ENCODE peak calls at places on chromosomes 2 and 18, in nine cellular contexts. N is aorta, H is esophagus squamous epithelium, O is fibroblast of lung, M is cardiac muscle cell, F is H9, X is ovary, W is MM.1S, V is AG04450. S is an unnamed sample.

GRCh38 chr2:165294912-165295311 is 55.7 kb downstream of the SCN2A start:
- DNase-seq in N (no peak), H (no peak), O (no peak), M (no peak), F (no peak), X (no peak), W (no peak), V (no peak), S (no peak)

GRCh38 chr18:3262234-3263171 is 570 bp downstream of the MYL12B start:
- DNase-seq in N (no peak), H (no peak), O (no peak), M (peak; percentile 50), F (no peak), X (no peak), W (peak; percentile 21), V (no peak), S (no peak)

GRCh38 chr2:98383166-98383565 is 36.9 kb downstream of the CNGA3 start:
- DNase-seq in N (no peak), H (no peak), O (no peak), M (no peak), F (no peak), X (no peak), W (no peak), V (no peak), S (no peak)

GRCh38 chr2:233042549-233042948 is 10.1 kb downstream of the NEU2 start:
- DNase-seq in N (peak; percentile 61), H (no peak), O (no peak), M (no peak), F (no peak), X (no peak), W (no peak), V (no peak), S (no peak)

GRCh38 chr2:171225989-171226388 is 65.3 kb upstream of the TLK1 start:
- DNase-seq in N (no peak), H (no peak), O (no peak), M (no peak), F (no peak), X (no peak), W (no peak), V (no peak), S (no peak)

GRCh38 chr2:230847883-230848388 is 16.8 kb upstream of the ITM2C start:
- DNase-seq in N (peak; percentile 97), H (no peak), O (peak; percentile 78), M (peak; percentile 89), F (peak; percentile 96), X (peak; percentile 86), W (peak; percentile 91), V (peak; percentile 44), S (peak; percentile 99)

GRCh38 chr2:110167326-110167955 is 37.4 kb downstream of the NPHP1 start:
- DNase-seq in N (no peak), H (no peak), O (no peak), M (peak; percentile 34), F (peak; percentile 55), X (no peak), W (no peak), V (no peak), S (peak; percentile 55)

GRCh38 chr2:136874258-136874657 is 108.9 kb downstream of the THSD7B start:
- DNase-seq in N (no peak), H (no peak), O (no peak), M (no peak), F (peak; percentile 29), X (no peak), W (peak; percentile 29), V (no peak), S (peak; percentile 57)

GRCh38 chr18:36636237-36636792 is 192.5 kb downstream of the TPGS2 start:
- DNase-seq in N (no peak), H (no peak), O (no peak), M (no peak), F (no peak), X (no peak), W (no peak), V (no peak), S (no peak)

GRCh38 chr18:36633961-36634412 is 194.8 kb downstream of the TPGS2 start:
- DNase-seq in N (no peak), H (no peak), O (no peak), M (no peak), F (no peak), X (no peak), W (no peak), V (no peak), S (no peak)

GRCh38 chr18:36635414-36636096 is 193.2 kb downstream of the TPGS2 start:
- DNase-seq in N (no peak), H (no peak), O (no peak), M (no peak), F (no peak), X (no peak), W (no peak), V (no peak), S (peak; percentile 65)

GRCh38 chr18:36638224-36638623 is 190.6 kb downstream of the TPGS2 start:
- DNase-seq in N (no peak), H (no peak), O (no peak), M (no peak), F (no peak), X (no peak), W (no peak), V (no peak), S (no peak)

DNA sequence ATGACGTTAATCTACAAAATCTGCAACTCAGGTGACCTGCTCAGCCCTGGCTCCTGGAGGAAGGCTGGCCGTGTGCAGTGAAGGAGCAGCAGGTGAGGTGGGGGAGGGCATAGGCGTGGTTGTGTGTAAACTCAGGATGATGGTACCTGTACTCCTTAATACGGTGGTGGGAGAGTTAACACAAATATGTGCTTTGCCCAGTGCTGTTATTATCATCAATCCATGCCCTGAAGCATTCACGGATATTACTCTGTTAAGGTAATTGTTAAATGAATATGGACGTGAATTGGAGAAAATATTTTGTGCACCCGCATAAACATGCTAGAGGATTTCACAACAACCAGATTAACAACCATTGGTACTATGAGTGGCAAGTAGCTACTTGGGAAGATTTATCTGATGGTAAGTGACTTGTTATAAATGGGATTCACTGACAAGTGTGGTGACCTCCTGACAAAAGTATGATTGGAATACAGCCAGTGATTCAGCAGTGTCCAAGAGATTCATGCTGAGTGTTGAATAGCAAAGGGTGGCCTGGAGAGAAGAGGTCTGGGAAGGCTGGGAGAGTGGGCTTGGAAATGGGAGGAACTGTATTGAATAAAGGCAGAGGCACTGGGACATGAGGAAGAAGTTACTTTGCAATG is 194.1 kb downstream of the TPGS2 start:
- DNase-seq in N (no peak), H (no peak), O (no peak), M (no peak), F (no peak), X (no peak), W (no peak), V (no peak), S (no peak)
- H3K27ac ChIP-seq in N (no peak overlapping the region), H (no peak overlapping the region), O (no peak overlapping the region), M (no peak overlapping the region), F (no peak overlapping the region), X (no peak overlapping the region), W (no peak overlapping the region), V (no peak overlapping the region), S (no peak overlapping the region)

DNA sequence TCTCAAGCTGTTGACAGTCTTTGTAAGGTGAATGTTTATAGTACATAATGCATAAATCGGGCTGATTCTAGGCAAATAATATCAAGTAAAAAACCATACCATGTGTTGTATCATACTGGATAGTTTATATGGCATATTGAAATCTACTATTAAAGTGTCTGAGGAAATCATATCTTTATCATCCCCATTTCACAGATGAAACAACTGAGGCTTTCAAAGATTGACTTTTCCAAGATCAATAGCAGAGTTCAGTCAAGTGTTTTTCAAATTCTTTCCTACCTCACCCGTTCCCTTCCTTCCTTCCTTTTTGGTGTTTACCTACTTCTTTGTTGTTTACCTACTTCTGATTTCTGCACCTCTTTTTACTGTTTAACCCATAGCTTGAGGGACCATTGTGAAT is 2.0 kb downstream of the LYPD6 start:
- DNase-seq in N (no peak), H (no peak), O (no peak), M (no peak), F (no peak), X (no peak), W (no peak), V (no peak), S (no peak)
- H3K27me3 ChIP-seq in N (no peaks in the 10 kb centered on the region), H (no peaks in the 10 kb centered on the region), O (peaks cover 8% of the 10 kb centered on the region), M (no peaks in the 10 kb centered on the region), F (no peaks in the 10 kb centered on the region), X (no peaks in the 10 kb centered on the region), W (no peaks in the 10 kb centered on the region), V (peaks cover 12% of the 10 kb centered on the region), S (peaks cover 27% of the 10 kb centered on the region)

GRCh38 chr2:102147935-102148334 is 5.4 kb downstream of the IL1R1 start:
- DNase-seq in N (no peak), H (no peak), O (no peak), M (peak; percentile 88), F (no peak), X (no peak), W (no peak), V (no peak), S (no peak)

GRCh38 chr2:102149644-102150455 is 7.3 kb downstream of the IL1R1 start:
- DNase-seq in N (no peak), H (no peak), O (no peak), M (no peak), F (no peak), X (no peak), W (no peak), V (no peak), S (no peak)

GRCh38 chr2:102145939-102146338 is 3.4 kb downstream of the IL1R1 start:
- DNase-seq in N (no peak), H (no peak), O (no peak), M (no peak), F (no peak), X (no peak), W (no peak), V (no peak), S (no peak)

GRCh38 chr2:102145107-102145506 is 2.6 kb downstream of the IL1R1 start:
- DNase-seq in N (no peak), H (no peak), O (no peak), M (no peak), F (no peak), X (no peak), W (no peak), V (no peak), S (no peak)

GRCh38 chr2:102149243-102149642 is 6.7 kb downstream of the IL1R1 start:
- DNase-seq in N (no peak), H (no peak), O (no peak), M (no peak), F (no peak), X (no peak), W (no peak), V (no peak), S (no peak)
- H3K27ac ChIP-seq in N (no peak overlapping the region), H (no peak overlapping the region), O (no peak overlapping the region), M (no peak overlapping the region), F (no peak overlapping the region), X (no peak overlapping the region), W (no peak overlapping the region), V (no peak overlapping the region), S (no peak overlapping the region)

GRCh38 chr2:60530660-60531276 is 22.7 kb downstream of the BCL11A start:
- DNase-seq in N (no peak), H (no peak), O (peak; percentile 24), M (peak; percentile 62), F (no peak), X (no peak), W (no peak), V (no peak), S (peak; percentile 68)

GRCh38 chr2:60530228-60530627 is 23.2 kb downstream of the BCL11A start:
- DNase-seq in N (no peak), H (no peak), O (no peak), M (no peak), F (no peak), X (no peak), W (no peak), V (no peak), S (no peak)

GRCh38 chr2:60527762-60528161 is 25.7 kb downstream of the BCL11A start:
- DNase-seq in N (no peak), H (no peak), O (no peak), M (no peak), F (no peak), X (no peak), W (no peak), V (no peak), S (no peak)

GRCh38 chr2:60528366-60528765 is 25.1 kb downstream of the BCL11A start:
- DNase-seq in N (no peak), H (no peak), O (no peak), M (no peak), F (no peak), X (no peak), W (no peak), V (no peak), S (no peak)

DNA sequence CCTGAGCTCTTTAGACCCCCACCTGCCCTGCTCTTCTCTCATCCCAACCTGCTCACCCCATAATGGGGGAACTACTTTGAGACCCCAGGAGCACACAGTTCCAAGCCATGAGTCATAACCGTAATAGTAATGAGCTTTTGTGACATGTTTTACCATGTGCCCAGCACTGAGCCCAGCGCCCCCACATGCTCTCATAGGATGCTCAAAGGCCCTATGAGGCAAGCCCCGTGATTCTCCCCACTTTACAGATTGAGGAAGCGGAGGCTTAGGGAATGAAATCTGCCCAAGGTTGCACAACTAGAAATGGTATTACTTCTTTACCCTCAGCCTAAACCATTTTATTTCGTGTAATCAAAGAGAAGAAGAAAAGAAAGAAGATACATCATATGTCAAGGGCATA is 24.3 kb downstream of the BCL11A start:
- DNase-seq in N (no peak), H (no peak), O (no peak), M (no peak), F (no peak), X (no peak), W (no peak), V (no peak), S (no peak)
- H3K27me3 ChIP-seq in N (peaks cover 1% of the 10 kb centered on the region), H (no peaks in the 10 kb centered on the region), O (no peaks in the 10 kb centered on the region), M (no peaks in the 10 kb centered on the region), F (no peaks in the 10 kb centered on the region), X (no peaks in the 10 kb centered on the region), W (no peaks in the 10 kb centered on the region), V (no peaks in the 10 kb centered on the region), S (no peaks in the 10 kb centered on the region)

S was measured in endodermal cell.